ENCODE peak calls at places on chromosomes 6 and 20, in eight cellular contexts. B is neural progenitor cell; I is transverse colon; E is testis; A is naive thymus-derived CD4-positive, alpha-beta T cell; R is IMR-90; J is HL-60; G is fibroblast of lung. P is an unnamed sample.
A peak's percentile ranks its signal among the peaks of the same experiment; 100 is the strongest.

GRCh38 chr6:98880486-98880885 is 46.1 kb downstream of the POU3F2 start:
- DNase-seq in J (no peak), B (no peak), I (no peak), A (no peak), G (no peak), R (no peak), E (no peak), P (no peak)

GRCh38 chr6:121811106-121811505 is 375.7 kb downstream of the GJA1 start:
- DNase-seq in G (no peak), I (no peak), E (no peak), B (peak; percentile 63), R (no peak), J (no peak), A (no peak), P (no peak)

GRCh38 chr6:42136508-42137191 is 5.8 kb downstream of the C6orf132 start:
- DNase-seq in A (no peak), G (peak; percentile 41), R (peak; percentile 85), I (peak; percentile 40), E (no peak), B (peak; percentile 90), J (no peak), P (peak; percentile 24)

GRCh38 chr20:51902933-51903332 is 100.6 kb upstream of the SALL4 start:
- DNase-seq in J (no peak), I (no peak), B (no peak), A (no peak), E (no peak), G (no peak), R (no peak), P (no peak)

GRCh38 chr20:57879437-57880115 is 169.8 kb upstream of the PMEPA1 start:
- DNase-seq in J (no peak), E (no peak), B (no peak), A (no peak), I (no peak), G (no peak), R (no peak), P (no peak)

GRCh38 chr6:97925504-97925903 is 642.5 kb upstream of the MMS22L start:
- DNase-seq in E (no peak), G (no peak), I (no peak), B (no peak), R (no peak), J (no peak), A (no peak), P (no peak)

GRCh38 chr6:16602035-16602434 is 159.2 kb downstream of the ATXN1 start:
- DNase-seq in B (no peak), I (no peak), J (no peak), R (no peak), E (no peak), G (no peak), A (no peak), P (no peak)

GRCh38 chr20:34980543-34981213 is 25.0 kb downstream of the MYH7B start:
- DNase-seq in A (no peak), I (peak; percentile 59), B (peak; percentile 32), R (peak; percentile 22), J (no peak), E (no peak), G (peak; percentile 33), P (no peak)

GRCh38 chr20:48107560-48107959 is 322.3 kb upstream of the SULF2 start:
- DNase-seq in R (no peak), I (no peak), A (no peak), E (peak; percentile 43), J (no peak), G (peak; percentile 20), B (no peak), P (no peak)

GRCh38 chr20:3072530-3073250 is 1.3 kb downstream of the OXT start:
- DNase-seq in I (no peak), A (no peak), E (no peak), G (no peak), R (no peak), B (no peak), J (no peak), P (no peak)
- H3K4me3 ChIP-seq in I (no peak overlapping the region), A (peak overlapping the region; percentile 53), E (peak overlapping the region; percentile 54), G (no peak overlapping the region), R (no peak overlapping the region), B (peak overlapping the region; percentile 39), J (no peak overlapping the region), P (no peak overlapping the region)

GRCh38 chr20:40683221-40683893 is 5.7 kb downstream of the MAFB start:
- DNase-seq in I (no peak), A (no peak), B (peak; percentile 67), G (no peak), E (no peak), R (no peak), J (no peak), P (no peak)
- H3K27me3 ChIP-seq in I (peaks cover 78% of the 10 kb centered on the region), A (peaks cover 3% of the 10 kb centered on the region), B (peaks cover 100% of the 10 kb centered on the region), G (peaks cover 18% of the 10 kb centered on the region), E (no peaks in the 10 kb centered on the region), R (peaks cover 74% of the 10 kb centered on the region), J (peaks cover 57% of the 10 kb centered on the region), P (peaks cover 24% of the 10 kb centered on the region)

DNA sequence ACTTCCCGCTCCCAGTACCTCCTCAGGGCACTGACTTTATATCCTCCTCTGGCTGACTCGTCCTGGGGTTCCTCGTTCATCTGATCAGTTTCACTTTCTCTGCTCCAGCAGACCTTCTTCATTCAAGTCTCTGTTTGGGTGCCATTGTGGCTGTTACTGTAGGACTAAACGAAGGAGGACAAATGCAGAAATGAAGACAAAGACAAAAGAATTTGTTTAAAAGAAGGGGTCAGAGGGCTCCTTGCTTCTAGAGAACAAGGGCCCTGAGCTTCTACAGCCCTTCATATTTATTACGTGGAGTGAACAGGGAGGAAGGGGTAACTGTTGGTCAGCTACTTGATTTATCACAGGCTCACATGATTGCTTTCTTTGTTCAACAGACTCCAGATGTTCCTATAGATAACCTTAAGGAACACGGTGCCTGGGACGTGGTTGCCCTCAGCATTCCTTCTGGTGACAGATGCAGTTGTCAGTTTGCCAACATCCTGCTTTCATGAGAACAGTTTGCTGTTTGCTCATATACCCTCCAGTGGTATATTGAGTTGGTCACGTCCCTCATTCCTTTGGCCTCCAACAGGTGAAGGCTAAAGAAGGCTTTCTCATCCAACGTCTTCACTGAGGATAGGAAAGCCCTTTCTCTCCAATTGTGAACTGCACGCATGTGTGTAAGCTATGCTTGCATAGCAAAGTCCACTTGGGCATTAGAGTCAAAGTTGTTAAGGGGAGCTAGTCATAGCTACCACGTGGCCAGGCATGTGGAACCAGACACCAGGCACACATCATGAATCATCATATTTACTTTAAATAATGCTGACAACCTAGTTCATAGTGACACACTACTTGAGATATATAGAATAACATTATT is 69.1 kb upstream of the BTN3A2 start:
- DNase-seq in G (peak; percentile 90), J (no peak), A (no peak), B (no peak), I (peak; percentile 27), R (peak; percentile 92), E (no peak), P (no peak)
- H3K4me3 ChIP-seq in G (no peak overlapping the region), J (no peak overlapping the region), A (no peak overlapping the region), B (no peak overlapping the region), I (no peak overlapping the region), R (no peak overlapping the region), E (no peak overlapping the region), P (peak overlapping the region; percentile 19)

DNA sequence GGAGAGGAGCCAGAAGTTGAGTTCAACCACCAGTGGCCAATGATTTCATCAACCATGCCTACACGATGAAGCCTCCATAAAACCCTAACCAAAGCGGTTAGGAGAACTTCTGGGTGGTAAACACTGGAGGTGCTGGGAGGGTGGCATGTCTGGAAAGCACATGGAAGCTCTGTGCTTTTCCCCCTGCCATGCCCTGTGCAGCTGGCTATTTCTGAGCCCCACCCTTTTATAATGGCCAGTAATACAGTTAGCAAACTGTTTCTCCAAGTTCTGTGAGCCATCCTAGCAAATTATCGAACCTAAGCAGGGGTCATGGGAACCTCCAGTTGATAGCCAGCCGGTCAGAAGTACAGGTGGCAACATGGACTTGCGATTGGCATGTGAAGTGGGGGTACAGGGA is 147.8 kb upstream of the INSM1 start:
- DNase-seq in J (no peak), A (no peak), G (no peak), E (no peak), R (no peak), B (no peak), I (no peak), P (no peak)
- H3K27me3 ChIP-seq in J (no peaks in the 10 kb centered on the region), A (no peaks in the 10 kb centered on the region), G (no peaks in the 10 kb centered on the region), E (no peaks in the 10 kb centered on the region), R (no peaks in the 10 kb centered on the region), B (no peaks in the 10 kb centered on the region), I (peaks cover 5% of the 10 kb centered on the region), P (no peaks in the 10 kb centered on the region)

GRCh38 chr20:25408890-25409289 is 1.4 kb downstream of the GINS1 start:
- DNase-seq in I (no peak), G (no peak), J (no peak), E (no peak), A (no peak), R (no peak), B (no peak), P (no peak)
- H3K4me3 ChIP-seq in I (no peak overlapping the region), G (peak overlapping the region; percentile 83), J (peak overlapping the region; percentile 78), E (peak overlapping the region; percentile 70), A (no peak overlapping the region), R (no peak overlapping the region), B (peak overlapping the region; percentile 90), P (no peak overlapping the region)

GRCh38 chr6:43966806-43967575 is 160.3 kb downstream of the MRPL14 start:
- DNase-seq in B (no peak), I (no peak), G (no peak), R (no peak), J (no peak), E (no peak), A (no peak), P (no peak)

GRCh38 chr6:43970068-43970912 is 157.0 kb downstream of the MRPL14 start:
- DNase-seq in B (no peak), I (no peak), E (no peak), J (no peak), A (no peak), R (no peak), G (no peak), P (no peak)

GRCh38 chr6:43967692-43968091 is 159.6 kb downstream of the MRPL14 start:
- DNase-seq in I (no peak), R (no peak), E (no peak), G (no peak), A (no peak), B (no peak), J (no peak), P (no peak)

GRCh38 chr6:43969158-43969981 is 157.9 kb downstream of the MRPL14 start:
- DNase-seq in B (no peak), J (no peak), I (no peak), G (no peak), A (no peak), E (no peak), R (no peak), P (no peak)

DNA sequence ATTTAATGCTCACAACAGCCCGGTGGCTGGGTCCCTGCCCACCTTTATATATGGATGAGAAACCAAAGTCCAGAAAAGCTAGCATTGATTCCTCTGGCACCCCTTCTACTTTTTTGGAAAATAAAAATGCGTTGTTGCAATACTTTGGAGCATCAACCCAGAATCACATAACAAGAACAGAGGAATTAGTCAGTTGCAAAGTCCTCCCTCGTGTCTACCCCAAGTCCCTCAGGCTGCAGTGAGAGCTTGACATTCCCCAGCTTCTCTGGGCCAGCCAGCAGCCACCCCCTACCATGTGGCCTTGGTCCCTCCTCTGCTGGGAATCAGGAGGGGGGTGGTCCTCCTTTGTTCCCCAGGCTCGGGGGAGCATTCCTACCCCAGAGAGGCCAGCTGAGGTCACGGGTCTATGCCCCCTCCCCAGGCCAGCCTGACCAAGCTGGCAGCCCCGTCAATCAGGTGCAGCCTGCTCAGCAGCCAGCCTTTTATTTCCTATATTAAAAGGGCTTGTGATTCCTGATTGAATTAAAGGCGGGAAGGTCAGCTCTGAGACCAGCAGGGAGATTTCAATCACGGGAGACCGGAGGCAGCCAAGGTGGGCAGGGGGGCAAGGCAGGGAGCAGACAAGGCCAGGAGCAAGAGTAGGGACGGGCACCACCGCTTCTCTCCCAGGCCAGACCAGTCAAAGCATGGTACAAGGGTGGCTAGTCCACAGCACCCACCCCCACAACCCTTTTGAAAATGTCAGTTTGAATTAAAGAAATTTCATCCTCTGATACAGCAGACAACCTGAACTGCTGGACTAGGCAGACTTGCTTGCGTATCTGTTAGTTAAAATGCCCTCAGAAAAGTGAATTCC is 158.9 kb downstream of the MRPL14 start:
- DNase-seq in I (no peak), J (no peak), A (no peak), R (no peak), E (no peak), G (no peak), B (peak; percentile 62), P (no peak)
- H3K27me3 ChIP-seq in I (no peaks in the 10 kb centered on the region), J (no peaks in the 10 kb centered on the region), A (no peaks in the 10 kb centered on the region), R (no peaks in the 10 kb centered on the region), E (no peaks in the 10 kb centered on the region), G (no peaks in the 10 kb centered on the region), B (no peaks in the 10 kb centered on the region), P (no peaks in the 10 kb centered on the region)

P was measured in CD8-positive, alpha-beta memory T cell.